ENCODE peak calls at places on chromosome 11, in eight cellular contexts. F is ovary, Q is trophoblast cell, Z is A549, V is uterus, W is left ventricle myocardium inferior, L is brain microvascular endothelial cell, G is AG04450. M is an unnamed sample.

GRCh38 chr11:70399681-70400112 is 1.4 kb downstream of the CTTN start:
- DNase-seq in F (peak; percentile 93), Q (peak; percentile 90), Z (peak; percentile 94), V (peak; percentile 90), W (peak; percentile 77), L (peak; percentile 96), G (peak; percentile 86), M (peak; percentile 92)

GRCh38 chr11:86232556-86232955 is 12.0 kb upstream of the EED start:
- DNase-seq in F (no peak), Q (no peak), Z (no peak), V (no peak), W (no peak), L (no peak), G (no peak), M (no peak)

GRCh38 chr11:60788401-60789110 is 3.4 kb downstream of the MS4A10 start:
- DNase-seq in F (no peak), Q (no peak), Z (no peak), V (no peak), W (peak; percentile 23), L (no peak), G (no peak), M (no peak)

GRCh38 chr11:17744151-17744940 is 9.8 kb downstream of the KCNC1 start:
- DNase-seq in F (no peak), Q (no peak), Z (no peak), V (no peak), W (no peak), L (no peak), G (no peak), M (no peak)

GRCh38 chr11:92388380-92388779 is 163.8 kb downstream of the FAT3 start:
- DNase-seq in F (no peak), Q (no peak), Z (peak; percentile 5), V (no peak), W (no peak), L (no peak), G (no peak), M (no peak)

GRCh38 chr11:31424652-31425051 is 55.0 kb downstream of the DNAJC24 start:
- DNase-seq in F (no peak), Q (no peak), Z (no peak), V (no peak), W (no peak), L (no peak), G (no peak), M (no peak)

GRCh38 chr11:119859684-119860083 is 130.7 kb upstream of the NECTIN1 start:
- DNase-seq in F (no peak), Q (no peak), Z (no peak), V (no peak), W (peak; percentile 22), L (no peak), G (no peak), M (no peak)

GRCh38 chr11:34745209-34745608 is 124.3 kb downstream of the EHF start:
- DNase-seq in F (no peak), Q (no peak), Z (no peak), V (no peak), W (no peak), L (no peak), G (no peak), M (no peak)

GRCh38 chr11:121191787-121192186 is 90.7 kb downstream of the TECTA start:
- DNase-seq in F (no peak), Q (no peak), Z (no peak), V (no peak), W (no peak), L (no peak), G (no peak), M (no peak)

GRCh38 chr11:134252539-134253188 is 488 bp downstream of the THYN1 start:
- DNase-seq in F (peak; percentile 39), Q (no peak), Z (peak; percentile 4), V (no peak), W (no peak), L (peak; percentile 44), G (no peak), M (peak; percentile 59)

GRCh38 chr11:61133956-61134662 is 27.1 kb downstream of the VPS37C start:
- DNase-seq in F (no peak), Q (no peak), Z (no peak), V (no peak), W (no peak), L (no peak), G (no peak), M (no peak)

GRCh38 chr11:32388871-32389770 is 46.2 kb downstream of the WT1 start:
- DNase-seq in F (no peak), Q (no peak), Z (no peak), V (no peak), W (no peak), L (no peak), G (no peak), M (no peak)

GRCh38 chr11:102850973-102851745 is 7.8 kb upstream of the MMP3 start:
- DNase-seq in F (no peak), Q (peak; percentile 46), Z (no peak), V (no peak), W (no peak), L (peak; percentile 88), G (peak; percentile 46), M (no peak)

GRCh38 chr11:66653123-66653522 is 14.6 kb downstream of the RBM4 start:
- DNase-seq in F (no peak), Q (peak; percentile 16), Z (no peak), V (no peak), W (no peak), L (no peak), G (no peak), M (no peak)

GRCh38 chr11:112012877-112013276 is 12.3 kb upstream of the DLAT start:
- DNase-seq in F (no peak), Q (peak; percentile 67), Z (no peak), V (no peak), W (no peak), L (peak; percentile 43), G (no peak), M (no peak)

GRCh38 chr11:824292-824880 is 3.3 kb upstream of the CRACR2B start:
- DNase-seq in F (no peak), Q (no peak), Z (no peak), V (no peak), W (no peak), L (no peak), G (no peak), M (no peak)

GRCh38 chr11:32931605-32932004 is 39.0 kb downstream of the QSER1 start:
- DNase-seq in F (no peak), Q (no peak), Z (no peak), V (no peak), W (no peak), L (no peak), G (no peak), M (no peak)

GRCh38 chr11:94753630-94754029 is 14.5 kb upstream of the AMOTL1 start:
- DNase-seq in F (no peak), Q (no peak), Z (no peak), V (no peak), W (no peak), L (no peak), G (no peak), M (no peak)

GRCh38 chr11:64864135-64864472 is 14.3 kb downstream of the EHD1 start:
- DNase-seq in F (no peak), Q (no peak), Z (no peak), V (no peak), W (no peak), L (no peak), G (no peak), M (no peak)

GRCh38 chr11:64866173-64866491 is 12.3 kb downstream of the EHD1 start:
- DNase-seq in F (no peak), Q (no peak), Z (no peak), V (no peak), W (no peak), L (no peak), G (no peak), M (no peak)

GRCh38 chr11:64865286-64866172 is 12.9 kb downstream of the EHD1 start:
- DNase-seq in F (no peak), Q (peak; percentile 59), Z (no peak), V (no peak), W (no peak), L (peak; percentile 80), G (no peak), M (no peak)

GRCh38 chr11:64863381-64864060 is 14.9 kb downstream of the EHD1 start:
- DNase-seq in F (peak; percentile 64), Q (no peak), Z (no peak), V (peak; percentile 75), W (no peak), L (no peak), G (no peak), M (peak; percentile 88)

GRCh38 chr11:64864473-64865285 is 13.7 kb downstream of the EHD1 start:
- DNase-seq in F (peak; percentile 75), Q (peak; percentile 96), Z (no peak), V (peak; percentile 89), W (peak; percentile 75), L (peak; percentile 72), G (peak; percentile 93), M (peak; percentile 92)
- H3K4me3 ChIP-seq in F (no peak overlapping the region), Q (no peak overlapping the region), Z (no peak overlapping the region), V (no peak overlapping the region), W (peak overlapping the region; percentile 49), L (no peak overlapping the region), G (peak overlapping the region; percentile 32), M (no peak overlapping the region)

DNA sequence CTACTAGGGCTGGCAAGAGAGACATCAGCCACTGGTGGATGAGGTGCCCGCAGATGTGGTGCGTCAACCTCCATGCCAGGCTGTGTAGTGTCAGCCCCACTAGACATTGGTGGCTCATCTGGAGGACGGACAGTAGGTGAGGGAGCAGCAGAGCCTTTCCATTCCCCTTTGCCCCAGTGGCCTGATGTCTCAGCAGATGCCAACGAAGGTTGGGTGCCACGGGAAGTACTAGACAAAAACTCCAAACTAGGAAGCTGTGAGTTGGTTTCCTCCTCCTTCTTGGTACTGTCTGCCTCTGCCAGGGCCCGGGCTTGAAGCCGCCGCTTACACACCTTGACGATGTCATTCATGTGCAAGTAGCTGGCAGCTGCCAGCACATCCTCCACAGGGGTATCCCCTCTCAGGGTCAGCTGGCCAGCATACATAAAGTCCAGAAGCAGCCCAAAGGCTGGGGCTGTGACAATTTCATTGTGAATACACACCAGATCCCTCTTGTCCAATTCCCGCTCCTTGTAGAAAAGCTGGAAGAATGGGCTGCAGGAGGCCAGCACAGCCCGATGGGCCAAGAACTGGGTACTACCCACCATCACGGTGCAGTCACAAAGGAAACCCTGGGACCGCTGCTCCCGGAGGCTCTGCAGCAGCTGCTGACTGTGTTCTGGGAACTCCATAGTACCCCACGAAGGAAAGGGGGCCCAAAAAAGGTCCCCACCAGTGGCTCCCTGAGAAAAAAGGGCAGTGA is 795 bp downstream of the ZBTB3 start:
- DNase-seq in F (no peak), Q (peak; percentile 38), Z (no peak), V (no peak), W (no peak), L (no peak), G (no peak), M (no peak)
- H3K27ac ChIP-seq in F (peak overlapping the region; percentile 84), Q (peak overlapping the region; percentile 12), Z (peak overlapping the region; percentile 92), V (peak overlapping the region; percentile 92), W (peak overlapping the region; percentile 98), L (peak overlapping the region; percentile 94), G (no peak overlapping the region), M (peak overlapping the region; percentile 83)

DNA sequence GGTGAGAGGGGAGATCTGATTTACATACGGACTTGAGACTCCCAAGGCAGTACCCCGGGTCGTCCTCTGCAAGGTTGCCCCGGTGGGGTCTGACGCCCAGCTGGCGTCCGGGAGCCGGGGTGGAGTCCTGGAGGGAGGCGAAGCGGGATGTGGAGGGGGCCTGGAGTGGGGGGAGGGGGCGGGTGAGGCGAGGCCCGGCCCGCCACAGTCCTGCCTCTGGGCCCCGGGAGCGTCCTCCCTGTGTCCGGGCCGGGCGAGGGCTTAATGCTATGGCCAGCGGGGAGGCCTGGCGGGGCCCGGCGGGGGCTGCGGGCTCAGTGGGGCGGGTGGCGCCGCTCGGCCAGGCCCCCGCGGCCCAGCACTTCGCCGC is 2.4 kb upstream of the MYBPC3 start:
- DNase-seq in F (no peak), Q (no peak), Z (peak; percentile 53), V (no peak), W (no peak), L (no peak), G (no peak), M (no peak)
- H3K4me3 ChIP-seq in F (peak overlapping the region; percentile 49), Q (peak overlapping the region; percentile 57), Z (peak overlapping the region; percentile 43), V (peak overlapping the region; percentile 17), W (peak overlapping the region; percentile 72), L (peak overlapping the region; percentile 26), G (no peak overlapping the region), M (peak overlapping the region; percentile 59)

GRCh38 chr11:19984048-19984742 is 176.1 kb downstream of the DBX1 start:
- DNase-seq in F (no peak), Q (no peak), Z (no peak), V (no peak), W (no peak), L (no peak), G (no peak), M (no peak)
- H3K27ac ChIP-seq in F (no peak overlapping the region), Q (no peak overlapping the region), Z (peak overlapping the region; percentile 71), V (peak overlapping the region; percentile 75), W (no peak overlapping the region), L (no peak overlapping the region), G (no peak overlapping the region), M (no peak overlapping the region)